ENCODE peak calls at places on chromosomes 6 and 20, in six cellular contexts. A is HCT116, E is H1, I is SK-N-SH, B is HepG2, Z is GM12878. W is an unnamed sample.

GRCh38 chr20:49328790-49329189 is 50.9 kb upstream of the ZNFX1 start:
- DNase-seq in B (no peak), I (no peak), A (no peak), Z (no peak), E (no peak), W (no peak)

GRCh38 chr6:125421853-125422252 is 120.1 kb upstream of the HDDC2 start:
- DNase-seq in Z (no peak), E (peak), B (no peak), I (no peak), A (no peak), W (no peak)

GRCh38 chr6:65545920-65546319 is 161.1 kb downstream of the EYS start:
- DNase-seq in A (no peak), B (no peak), I (no peak), Z (no peak), E (no peak), W (no peak)

GRCh38 chr20:23086056-23086551 is at the start of gene CD93:
- DNase-seq in B (no peak), Z (no peak), A (no peak), I (no peak), E (no peak), W (no peak)

GRCh38 chr6:72911463-72912153 is 289.7 kb downstream of the KCNQ5 start:
- DNase-seq in Z (no peak), E (no peak), I (no peak), B (no peak), A (no peak), W (no peak)

GRCh38 chr6:87905101-87905517 is 142.5 kb upstream of the SPACA1 start:
- DNase-seq in E (no peak), Z (peak), A (no peak), B (no peak), I (no peak), W (no peak)

GRCh38 chr6:79710127-79710526 is 79.0 kb downstream of the SH3BGRL2 start:
- DNase-seq in A (no peak), B (no peak), Z (no peak), E (no peak), I (no peak), W (no peak)

GRCh38 chr6:134614606-134615485 is 296.9 kb upstream of the SGK1 start:
- DNase-seq in A (no peak), I (no peak), B (no peak), Z (no peak), E (no peak), W (no peak)

GRCh38 chr6:15327271-15327670 is 81.4 kb downstream of the JARID2 start:
- DNase-seq in Z (no peak), E (peak), I (peak), A (peak), B (no peak), W (no peak)

GRCh38 chr6:24064832-24065231 is 61.2 kb upstream of the NRSN1 start:
- DNase-seq in Z (no peak), E (no peak), I (no peak), B (no peak), A (no peak), W (no peak)

GRCh38 chr20:11810316-11811130 is 107.2 kb upstream of the BTBD3 start:
- DNase-seq in E (no peak), I (no peak), A (no peak), Z (no peak), B (no peak), W (no peak)

GRCh38 chr6:80540700-80541099 is 434.2 kb downstream of the BCKDHB start:
- DNase-seq in A (no peak), B (no peak), Z (no peak), I (no peak), E (no peak), W (no peak)

GRCh38 chr6:144856622-144857021 is 571.5 kb downstream of the UTRN start:
- DNase-seq in E (no peak), Z (no peak), A (no peak), I (no peak), B (no peak), W (no peak)

GRCh38 chr6:116366740-116367275 is 3.9 kb upstream of the DSE start:
- DNase-seq in I (no peak), E (no peak), Z (no peak), B (no peak), A (no peak), W (no peak)

GRCh38 chr6:4093288-4093687 is 14.4 kb upstream of the FAM217A start:
- DNase-seq in E (no peak), A (no peak), Z (no peak), I (no peak), B (no peak), W (no peak)

GRCh38 chr6:72976389-72976900 is 248.9 kb downstream of the KHDC1L start:
- DNase-seq in Z (no peak), E (no peak), A (no peak), I (no peak), B (no peak), W (no peak)

GRCh38 chr6:21144928-21145327 is 448.6 kb upstream of the SOX4 start:
- DNase-seq in A (no peak), I (peak), E (no peak), B (no peak), Z (no peak), W (no peak)

GRCh38 chr6:43495409-43495941 is 14.7 kb downstream of the LRRC73 start:
- DNase-seq in B (peak), I (no peak), Z (no peak), E (no peak), A (no peak), W (peak)

GRCh38 chr6:137903933-137904821 is 37.1 kb downstream of the TNFAIP3 start:
- DNase-seq in I (no peak), B (peak), A (peak), Z (no peak), E (no peak), W (no peak)

GRCh38 chr6:121143476-121143875 is 190.8 kb downstream of the TBC1D32 start:
- DNase-seq in E (no peak), Z (no peak), B (no peak), I (no peak), A (no peak), W (no peak)

GRCh38 chr6:148044921-148045320 is 297.7 kb upstream of the SASH1 start:
- DNase-seq in B (no peak), A (no peak), Z (no peak), I (no peak), E (no peak), W (no peak)

GRCh38 chr6:138572200-138572875 is 73.0 kb upstream of the NHSL1 start:
- DNase-seq in B (peak), A (no peak), E (peak), I (no peak), Z (no peak), W (peak)

GRCh38 chr20:653590-654426 is 808 bp upstream of the SRXN1 start:
- DNase-seq in A (no peak), E (no peak), I (no peak), B (peak), Z (no peak), W (no peak)

GRCh38 chr6:37988696-37989095 is 169.2 kb downstream of the ZFAND3 start:
- DNase-seq in Z (no peak), A (no peak), B (no peak), E (no peak), I (no peak), W (no peak)

GRCh38 chr20:54132612-54133433 is 41.0 kb downstream of the CYP24A1 start:
- DNase-seq in I (no peak), E (no peak), B (peak), Z (no peak), A (peak), W (peak)

GRCh38 chr6:111949546-111949945 is 76.3 kb upstream of the FYN start:
- DNase-seq in Z (no peak), I (no peak), B (no peak), E (no peak), A (no peak), W (no peak)

GRCh38 chr6:85047818-85048217 is 283.4 kb upstream of the TBX18 start:
- DNase-seq in B (no peak), I (no peak), A (no peak), Z (no peak), E (no peak), W (no peak)

GRCh38 chr6:130885392-130886192 is 58.4 kb downstream of the SMLR1 start:
- DNase-seq in B (peak), A (peak), E (peak), Z (peak), I (peak), W (peak)

GRCh38 chr6:44156494-44157151 is 2.0 kb upstream of the CAPN11 start:
- DNase-seq in E (no peak), Z (no peak), B (peak), A (no peak), I (no peak), W (peak)

GRCh38 chr20:40393161-40393560 is 295.9 kb downstream of the MAFB start:
- DNase-seq in B (no peak), Z (no peak), A (no peak), I (no peak), E (no peak), W (no peak)

GRCh38 chr6:108732101-108732870 is 115.9 kb upstream of the ARMC2 start:
- DNase-seq in E (no peak), Z (no peak), B (no peak), I (no peak), A (peak), W (no peak)

GRCh38 chr6:161889324-161889723 is 615.5 kb upstream of the AGPAT4 start:
- DNase-seq in A (no peak), I (no peak), E (no peak), Z (no peak), B (no peak), W (no peak)

GRCh38 chr6:106257195-106257594 is 68.4 kb downstream of the ATG5 start:
- DNase-seq in Z (no peak), B (no peak), I (no peak), E (no peak), A (no peak), W (no peak)

GRCh38 chr20:2364014-2364413 is 16.7 kb upstream of the TGM6 start:
- DNase-seq in Z (no peak), B (no peak), A (no peak), E (no peak), I (no peak), W (no peak)

GRCh38 chr20:58722877-58723627 is 30.5 kb downstream of the NPEPL1 start:
- DNase-seq in I (no peak), E (peak), Z (no peak), A (no peak), B (no peak), W (no peak)

GRCh38 chr6:4401408-4402367 is 266.3 kb upstream of the ECI2 start:
- DNase-seq in Z (no peak), A (no peak), B (no peak), E (no peak), I (no peak), W (no peak)

GRCh38 chr6:87754828-87755227 is 52.8 kb upstream of the AKIRIN2 start:
- DNase-seq in I (no peak), B (no peak), A (no peak), E (no peak), Z (no peak), W (no peak)

GRCh38 chr6:53439556-53439955 is 90.8 kb upstream of the ELOVL5 start:
- DNase-seq in Z (no peak), E (no peak), A (no peak), I (no peak), B (no peak), W (no peak)

GRCh38 chr6:100461273-100461919 is 3.3 kb downstream of the SIM1 start:
- DNase-seq in B (no peak), Z (no peak), A (no peak), I (no peak), E (peak), W (peak)

GRCh38 chr6:90343581-90343980 is 46.9 kb upstream of the BACH2 start:
- DNase-seq in I (peak), B (no peak), E (no peak), A (peak), Z (no peak), W (no peak)

GRCh38 chr6:32945106-32945761 is 4.4 kb upstream of the HLA-DMB start:
- DNase-seq in B (no peak), I (no peak), Z (peak), A (no peak), E (no peak), W (no peak)

GRCh38 chr6:32942555-32942954 is 1.7 kb upstream of the HLA-DMB start:
- DNase-seq in B (no peak), E (no peak), A (no peak), Z (no peak), I (no peak), W (no peak)

GRCh38 chr6:32945953-32946352 is 5.1 kb upstream of the HLA-DMB start:
- DNase-seq in I (no peak), Z (no peak), A (no peak), B (no peak), E (no peak), W (no peak)

GRCh38 chr6:32943864-32944263 is 3.0 kb upstream of the HLA-DMB start:
- DNase-seq in B (no peak), E (no peak), A (no peak), Z (no peak), I (no peak), W (no peak)

GRCh38 chr6:32944265-32944664 is 3.4 kb upstream of the HLA-DMB start:
- DNase-seq in E (no peak), I (no peak), A (no peak), B (no peak), Z (peak), W (no peak)
- TF ChIP-seq JUND in E (no peak), I (no peak), A (no peak), B (no peak), Z (no peak), W (no peak)

GRCh38 chr6:17385660-17386059 is 7.7 kb upstream of the CAP2 start:
- DNase-seq in A (no peak), E (no peak), B (no peak), Z (no peak), I (no peak), W (no peak)

GRCh38 chr6:17381429-17382147 is 11.8 kb upstream of the CAP2 start:
- DNase-seq in I (no peak), Z (no peak), E (no peak), A (no peak), B (no peak), W (no peak)
- TF ChIP-seq JUND in I (no peak), Z (no peak), E (no peak), A (no peak), B (no peak), W (no peak)

GRCh38 chr20:17995967-17996819 is 27.4 kb downstream of the MGME1 start:
- DNase-seq in B (peak), E (no peak), I (peak), Z (no peak), A (peak), W (no peak)
- TF ChIP-seq JUND in B (no peak), E (no peak), I (no peak), Z (no peak), A (no peak), W (no peak)

GRCh38 chr20:63025534-63026331 is 19.0 kb upstream of the BHLHE23 start:
- DNase-seq in A (no peak), B (no peak), I (peak), E (no peak), Z (no peak), W (no peak)
- TF ChIP-seq JUND in A (no peak), B (no peak), I (no peak), E (no peak), Z (no peak), W (no peak)

DNA sequence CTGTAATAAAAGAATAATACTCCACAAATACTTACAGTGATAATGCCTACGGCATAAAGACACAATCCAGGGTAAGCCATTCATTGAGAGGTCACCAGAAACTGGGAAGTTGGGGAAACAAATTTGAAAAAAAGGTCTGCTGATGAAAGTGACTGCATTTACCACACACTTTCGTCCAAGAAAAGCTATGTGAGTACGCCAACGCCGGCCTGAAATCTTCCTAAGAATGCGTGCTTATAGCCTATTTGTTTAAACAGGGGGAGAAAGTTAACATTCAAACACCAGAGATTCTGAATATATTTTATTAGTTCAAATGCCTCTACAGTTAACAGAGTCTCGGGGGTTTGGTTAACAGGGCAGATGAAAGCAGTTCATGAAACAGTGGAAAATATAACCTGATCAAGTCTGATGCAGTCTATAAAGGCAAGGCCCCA is 653 bp upstream of the LTV1 start:
- DNase-seq in E (no peak), I (no peak), Z (no peak), B (no peak), A (no peak), W (no peak)
- TF ChIP-seq JUND in E (no peak), I (no peak), Z (no peak), B (no peak), A (no peak), W (no peak)

GRCh38 chr6:36327226-36328009 is 9.3 kb downstream of the BNIP5 start:
- DNase-seq in I (no peak), B (no peak), E (no peak), Z (no peak), A (no peak), W (no peak)
- TF ChIP-seq JUND in I (no peak), B (no peak), E (no peak), Z (no peak), A (no peak), W (no peak)

DNA sequence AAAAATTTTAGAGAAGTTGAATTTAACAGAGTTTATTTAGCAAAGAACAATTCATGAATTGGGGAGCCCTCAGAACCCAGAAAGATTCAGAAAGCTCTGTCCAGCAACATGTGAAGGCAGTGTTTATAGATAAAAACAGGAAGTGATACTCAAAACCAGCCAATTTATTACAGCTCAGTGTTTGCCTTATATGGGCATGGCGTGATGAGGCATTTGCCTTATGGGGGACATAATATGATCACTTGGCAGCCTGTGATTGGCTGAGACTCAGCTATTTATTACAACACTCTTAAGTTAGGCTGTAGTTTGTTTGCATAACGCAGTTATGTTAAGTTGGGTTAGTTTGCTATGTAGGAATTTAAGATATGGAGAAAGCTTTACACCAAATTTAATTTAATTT is 11.5 kb downstream of the HLA-DPA1 start:
- DNase-seq in B (no peak), Z (peak), E (no peak), A (no peak), I (no peak), W (peak)
- TF ChIP-seq JUND in B (no peak), Z (no peak), E (no peak), A (no peak), I (no peak), W (no peak)

DNA sequence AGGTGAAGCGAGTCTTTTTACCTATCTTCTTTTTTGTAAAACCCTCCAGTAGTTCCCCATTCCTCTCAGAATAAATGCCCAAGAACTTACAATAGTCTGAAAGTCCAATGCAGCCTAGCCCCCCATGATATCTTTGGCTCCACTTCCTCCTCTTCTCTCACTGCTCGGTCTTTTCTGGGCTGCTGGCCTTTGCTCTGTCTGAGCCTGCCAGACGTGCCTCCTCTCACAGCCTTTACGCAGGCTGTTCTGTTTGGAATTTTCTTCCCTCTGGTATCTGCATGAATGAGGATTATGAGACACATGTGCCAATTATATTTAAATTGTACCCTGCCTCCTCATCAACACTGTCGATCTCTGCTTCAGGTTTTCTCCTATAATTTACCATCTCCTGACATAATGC is 174.1 kb downstream of the EYA4 start:
- DNase-seq in E (no peak), B (no peak), I (no peak), A (no peak), Z (no peak), W (no peak)
- TF ChIP-seq JUND in E (no peak), B (no peak), I (no peak), A (no peak), Z (no peak), W (no peak)

GRCh38 chr6:31126416-31127175 is 6.3 kb upstream of the CDSN start:
- DNase-seq in Z (no peak), E (no peak), A (no peak), B (no peak), I (no peak), W (no peak)

GRCh38 chr6:31128093-31128676 is 7.9 kb upstream of the CDSN start:
- DNase-seq in E (peak), A (no peak), I (peak), Z (peak), B (peak), W (peak)

GRCh38 chr6:31125162-31125561 is 4.9 kb upstream of the CDSN start:
- DNase-seq in B (no peak), I (no peak), Z (no peak), A (no peak), E (no peak), W (no peak)

GRCh38 chr6:31122803-31123706 is 2.8 kb upstream of the CDSN start:
- DNase-seq in I (peak), Z (no peak), E (no peak), B (peak), A (peak), W (no peak)

DNA sequence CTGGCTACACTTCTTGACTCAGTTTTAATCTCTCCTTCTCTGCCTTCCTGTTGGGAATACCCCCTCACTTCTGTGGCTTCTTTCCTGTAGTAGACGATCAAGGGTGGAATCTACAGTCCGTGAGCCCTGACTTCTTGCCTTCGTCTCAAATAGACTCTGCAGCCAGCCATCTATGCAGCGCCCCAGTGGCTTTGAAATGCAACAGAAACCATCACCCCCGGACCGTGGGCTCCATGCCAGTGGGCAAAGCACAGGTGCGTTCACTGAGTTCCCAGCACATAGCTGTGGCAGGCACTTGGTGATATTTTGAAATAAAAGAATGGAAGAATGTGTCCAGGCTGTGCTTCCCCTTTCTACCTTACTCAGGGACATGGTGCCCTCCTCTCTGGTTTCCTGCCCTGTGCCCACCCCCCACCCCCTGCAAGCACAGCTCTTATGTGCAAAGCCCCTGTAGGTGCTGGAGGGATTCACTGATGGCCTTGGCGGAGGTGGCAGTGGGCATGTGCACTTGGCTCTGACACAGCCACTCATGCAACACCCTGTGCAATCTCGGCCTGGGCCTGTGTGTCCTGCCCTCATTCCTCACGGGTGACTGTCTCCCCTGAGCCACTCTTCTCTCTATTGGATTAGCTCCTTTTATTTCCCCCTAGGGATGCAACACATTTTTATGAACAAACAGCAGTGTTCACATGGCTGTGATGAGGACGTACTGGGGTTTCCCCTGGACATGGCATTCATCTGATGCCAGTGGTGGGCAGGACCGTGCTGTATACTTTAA is 5.5 kb upstream of the CDSN start:
- DNase-seq in Z (no peak), E (no peak), A (no peak), B (no peak), I (no peak), W (no peak)
- TF ChIP-seq JUND in Z (no peak), E (no peak), A (no peak), B (no peak), I (no peak), W (no peak)

GRCh38 chr6:163438940-163439335 is 24.4 kb downstream of the QKI start:
- DNase-seq in A (no peak), Z (no peak), B (peak), E (no peak), I (peak), W (no peak)
- TF ChIP-seq JUND in A (no peak), Z (no peak), B (no peak), E (no peak), I (no peak), W (no peak)

W was measured in T47D.